ENCODE peak calls at places on chromosomes 6 and 20, in seven cellular contexts. Q, A, N, P, Z, B and F are unnamed samples.

GRCh38 chr20:21342656-21343345 is 39.7 kb downstream of the XRN2 start:
- DNase-seq in A (peak; percentile 48), B (no peak), P (no peak), N (no peak), Z (no peak), Q (no peak), F (no peak)

GRCh38 chr20:5451643-5452210 is 135.0 kb upstream of the PROKR2 start:
- DNase-seq in Q (no peak), Z (no peak), N (no peak), P (no peak), B (no peak), A (no peak), F (no peak)

GRCh38 chr20:22795455-22795854 is 211.1 kb upstream of the FOXA2 start:
- DNase-seq in Z (no peak), Q (no peak), B (no peak), A (no peak), N (no peak), P (no peak), F (no peak)

GRCh38 chr6:26427093-26427809 is 13.1 kb upstream of the BTN3A3 start:
- DNase-seq in P (no peak), B (no peak), Q (no peak), Z (no peak), A (no peak), N (no peak), F (no peak)

GRCh38 chr6:31971993-31972708 is at the start of gene DXO:
- DNase-seq in Q (peak; percentile 96), B (peak; percentile 95), Z (peak; percentile 98), N (peak; percentile 93), A (peak; percentile 99), P (peak; percentile 94), F (peak; percentile 98)

GRCh38 chr20:9514072-9514460 is 324 bp upstream of the LAMP5 start:
- DNase-seq in B (no peak), Q (no peak), A (no peak), Z (no peak), P (no peak), N (no peak), F (no peak)

GRCh38 chr6:100175814-100176275 is 181.8 kb upstream of the MCHR2 start:
- DNase-seq in Z (peak; percentile 93), P (no peak), Q (no peak), B (no peak), N (no peak), A (peak; percentile 88), F (no peak)

GRCh38 chr6:16320533-16321340 is 82.3 kb downstream of the GMPR start:
- DNase-seq in P (no peak), N (no peak), Q (no peak), B (no peak), A (peak; percentile 90), Z (no peak), F (peak; percentile 34)

GRCh38 chr6:153957409-153957808 is 81.6 kb upstream of the OPRM1 start:
- DNase-seq in P (no peak), N (no peak), A (no peak), B (no peak), Q (no peak), Z (no peak), F (no peak)

GRCh38 chr20:64137598-64138031 is 26.6 kb upstream of the MYT1 start:
- DNase-seq in N (no peak), P (no peak), Q (no peak), Z (no peak), B (no peak), A (no peak), F (no peak)

GRCh38 chr6:51062166-51062722 is 243.6 kb downstream of the TFAP2B start:
- DNase-seq in Z (no peak), P (no peak), Q (no peak), N (no peak), A (no peak), B (no peak), F (no peak)

GRCh38 chr6:110949679-110950285 is 8.7 kb upstream of the GTF3C6 start:
- DNase-seq in A (peak; percentile 74), B (no peak), N (no peak), P (no peak), Q (no peak), Z (peak; percentile 50), F (peak; percentile 58)

GRCh38 chr20:36924167-36925045 is 27.1 kb downstream of the SAMHD1 start:
- DNase-seq in P (no peak), N (no peak), A (no peak), Z (no peak), B (no peak), Q (no peak), F (no peak)

GRCh38 chr6:38020593-38020992 is 201.1 kb downstream of the ZFAND3 start:
- DNase-seq in A (no peak), Z (no peak), Q (no peak), N (no peak), B (no peak), P (no peak), F (no peak)

GRCh38 chr6:138690975-138691594 is 82.5 kb upstream of the CCDC28A start:
- DNase-seq in Q (no peak), Z (no peak), N (no peak), A (no peak), B (no peak), P (no peak), F (no peak)

GRCh38 chr6:151014404-151015150 is 149.1 kb downstream of the MTHFD1L start:
- DNase-seq in Q (peak; percentile 73), B (peak; percentile 21), Z (peak; percentile 79), P (peak; percentile 75), A (peak; percentile 80), N (peak; percentile 62), F (peak; percentile 86)

GRCh38 chr6:121816361-121816760 is 380.9 kb downstream of the GJA1 start:
- DNase-seq in B (no peak), N (no peak), Z (no peak), A (peak; percentile 49), P (no peak), Q (no peak), F (no peak)

GRCh38 chr6:18707714-18708439 is 320.7 kb downstream of the RNF144B start:
- DNase-seq in A (no peak), P (no peak), Q (no peak), Z (no peak), N (no peak), B (no peak), F (no peak)

GRCh38 chr6:107683183-107683582 is 140.9 kb downstream of the SCML4 start:
- DNase-seq in B (no peak), A (no peak), P (no peak), N (no peak), Q (no peak), Z (no peak), F (no peak)

GRCh38 chr6:142881290-142881689 is 63.7 kb downstream of the HIVEP2 start:
- DNase-seq in P (no peak), B (no peak), Z (no peak), A (no peak), Q (no peak), N (no peak), F (no peak)
- H3K4me1 ChIP-seq in P (no peaks in the 10 kb centered on the region), B (peaks cover 23% of the 10 kb centered on the region), Z (peaks cover 23% of the 10 kb centered on the region), A (peaks cover 11% of the 10 kb centered on the region), Q (peaks cover 8% of the 10 kb centered on the region), N (no peaks in the 10 kb centered on the region), F (peaks cover 7% of the 10 kb centered on the region)

GRCh38 chr20:48820649-48820973 is 7.2 kb downstream of the PREX1 start:
- DNase-seq in N (no peak), B (no peak), A (no peak), Z (no peak), P (no peak), Q (no peak), F (no peak)

GRCh38 chr20:48821261-48821910 is 6.4 kb downstream of the PREX1 start:
- DNase-seq in B (no peak), Z (peak; percentile 41), P (no peak), Q (no peak), N (no peak), A (no peak), F (no peak)

GRCh38 chr20:48818481-48818987 is 9.3 kb downstream of the PREX1 start:
- DNase-seq in A (no peak), B (no peak), Z (no peak), N (no peak), Q (no peak), P (no peak), F (no peak)

GRCh38 chr20:48819089-48819488 is 8.7 kb downstream of the PREX1 start:
- DNase-seq in A (no peak), B (no peak), Z (no peak), P (no peak), Q (no peak), N (no peak), F (no peak)

DNA sequence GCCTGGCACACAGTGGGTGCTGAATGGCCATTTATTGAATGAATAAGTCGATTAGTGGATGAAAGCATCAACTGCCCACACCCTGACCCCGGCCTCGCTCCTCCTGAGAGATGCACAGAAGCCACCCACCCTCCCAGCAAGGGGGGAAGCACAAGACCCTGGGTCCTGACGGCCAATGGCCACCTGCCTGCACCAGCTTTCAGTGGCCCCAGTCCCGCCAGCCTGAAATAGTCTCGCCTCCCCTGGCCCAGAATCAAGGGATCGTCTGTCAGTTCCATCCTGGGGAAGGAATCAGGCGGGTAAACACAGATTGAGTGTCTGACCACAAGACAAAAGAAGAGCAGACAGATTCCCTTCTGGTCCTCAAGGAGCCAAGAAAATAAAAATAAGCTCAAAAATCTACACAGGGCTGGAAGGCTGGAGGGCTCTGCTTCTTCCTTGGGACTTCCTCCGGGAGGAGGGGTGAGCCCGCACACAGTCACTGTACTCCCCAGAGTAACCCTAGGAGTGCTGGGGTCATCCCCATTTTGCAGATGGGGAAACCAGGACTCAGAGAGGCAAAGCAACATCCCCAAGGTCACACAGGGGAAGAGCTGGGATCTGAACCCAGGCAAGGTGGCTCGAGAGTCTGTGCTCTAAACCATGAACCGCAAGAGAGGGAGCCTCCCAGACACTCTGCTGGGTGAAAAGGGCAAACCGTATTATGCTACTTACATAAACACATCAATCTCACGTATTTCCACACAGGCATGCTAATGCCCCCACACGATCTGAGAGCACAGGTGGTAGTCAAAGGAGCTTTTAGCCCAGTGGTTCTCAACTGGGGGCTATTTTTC is 7.8 kb downstream of the PREX1 start:
- DNase-seq in Z (no peak), B (no peak), P (no peak), N (no peak), Q (no peak), A (peak; percentile 27), F (no peak)
- H3K4me1 ChIP-seq in Z (peaks cover 31% of the 10 kb centered on the region), B (no peaks in the 10 kb centered on the region), P (no peaks in the 10 kb centered on the region), N (no peaks in the 10 kb centered on the region), Q (no peaks in the 10 kb centered on the region), A (no peaks in the 10 kb centered on the region), F (no peaks in the 10 kb centered on the region)

DNA sequence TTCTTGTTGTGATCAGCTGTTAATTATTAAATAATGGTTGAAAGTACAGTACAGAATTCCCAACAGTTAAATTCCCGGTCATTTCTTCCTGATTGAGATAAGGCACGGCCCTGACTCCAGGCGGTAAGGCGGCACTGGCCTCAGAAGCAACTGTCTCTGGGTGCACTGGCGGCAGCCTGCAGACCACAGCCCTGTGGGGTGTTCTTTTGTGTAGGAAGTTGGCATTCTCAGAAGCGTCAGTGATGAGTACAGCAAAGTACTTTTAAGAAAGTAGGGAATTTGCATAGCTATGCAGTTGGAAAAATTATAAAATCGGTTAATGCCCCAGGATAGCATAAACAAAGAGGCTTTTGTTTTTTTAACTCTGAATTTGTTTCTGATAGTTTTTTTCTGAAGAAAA is 50.5 kb downstream of the SAMD5 start:
- DNase-seq in P (peak; percentile 68), A (no peak), N (no peak), B (no peak), Q (no peak), Z (no peak), F (no peak)
- H3K4me1 ChIP-seq in P (peaks cover 7% of the 10 kb centered on the region), A (no peaks in the 10 kb centered on the region), N (no peaks in the 10 kb centered on the region), B (no peaks in the 10 kb centered on the region), Q (no peaks in the 10 kb centered on the region), Z (no peaks in the 10 kb centered on the region), F (peaks cover 5% of the 10 kb centered on the region)

DNA sequence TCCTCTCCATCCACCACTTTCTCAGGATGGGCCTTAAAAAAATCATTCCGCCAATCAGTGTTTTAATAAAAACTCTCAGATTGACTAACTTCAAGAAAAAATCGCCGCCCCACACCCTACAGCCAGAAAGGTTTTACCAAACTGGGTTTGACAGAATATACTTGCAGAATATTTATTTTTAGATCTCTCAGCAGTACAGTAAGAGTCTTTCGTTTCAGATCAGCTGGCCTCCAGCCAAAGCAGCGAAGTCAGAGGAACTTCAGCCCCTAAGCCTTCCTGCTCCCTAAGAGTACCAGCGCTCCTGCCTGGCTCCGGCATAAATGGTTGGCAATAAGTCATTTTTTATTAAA is 24.7 kb downstream of the TBC1D7 start:
- DNase-seq in A (peak; percentile 86), P (peak; percentile 79), Z (no peak), Q (peak; percentile 85), N (no peak), B (no peak), F (peak; percentile 50)
- H3K4me1 ChIP-seq in A (peaks cover 21% of the 10 kb centered on the region), P (peaks cover 21% of the 10 kb centered on the region), Z (peaks cover 16% of the 10 kb centered on the region), Q (peaks cover 21% of the 10 kb centered on the region), N (no peaks in the 10 kb centered on the region), B (peaks cover 69% of the 10 kb centered on the region), F (no peaks in the 10 kb centered on the region)